ENCODE peak calls at places on chromosomes 7 and 10, in six cellular contexts. G, J, N, F, Y and E are unnamed samples.

GRCh38 chr10:69801094-69801433 is 642 bp upstream of the COL13A1 start:
- DNase-seq in N (peak; percentile 46), F (peak; percentile 80), G (peak; percentile 56), J (peak; percentile 45), Y (no peak), E (peak; percentile 52)

GRCh38 chr7:117993377-117994003 is 120.2 kb upstream of the CTTNBP2 start:
- DNase-seq in G (peak; percentile 14), Y (no peak), J (peak; percentile 7), F (peak; percentile 59), N (peak; percentile 8), E (peak; percentile 28)

GRCh38 chr10:32271617-32272016 is 75.3 kb downstream of the EPC1 start:
- DNase-seq in N (no peak), F (no peak), J (peak; percentile 26), Y (no peak), G (peak; percentile 35), E (no peak)

GRCh38 chr10:13019280-13019679 is 17.8 kb upstream of the CCDC3 start:
- DNase-seq in N (no peak), F (no peak), G (no peak), Y (no peak), J (no peak), E (no peak)

GRCh38 chr7:28957064-28957821 is 887 bp downstream of the TRIL start:
- DNase-seq in N (peak; percentile 29), Y (peak; percentile 25), F (peak; percentile 36), G (no peak), J (peak; percentile 30), E (no peak)

GRCh38 chr10:29328988-29329387 is 40.1 kb downstream of the LYZL1 start:
- DNase-seq in F (no peak), Y (peak; percentile 30), G (peak; percentile 81), J (peak; percentile 34), N (no peak), E (peak; percentile 21)

GRCh38 chr7:33494473-33494872 is 365.1 kb downstream of the BBS9 start:
- DNase-seq in G (no peak), N (no peak), J (peak; percentile 35), F (no peak), Y (no peak), E (no peak)

GRCh38 chr10:115706482-115707076 is 566.4 kb downstream of the GFRA1 start:
- DNase-seq in Y (no peak), J (peak; percentile 76), N (peak; percentile 5), G (peak; percentile 44), F (peak; percentile 23), E (peak; percentile 34)

GRCh38 chr7:150971242-150972048 is 6.7 kb downstream of the KCNH2 start:
- DNase-seq in G (no peak), N (peak; percentile 24), J (no peak), Y (peak; percentile 66), F (no peak), E (no peak)

GRCh38 chr7:158587425-158588084 is at the start of gene PTPRN2:
- DNase-seq in N (peak; percentile 61), G (peak; percentile 39), F (peak; percentile 92), J (peak; percentile 89), Y (peak; percentile 55), E (peak; percentile 54)

GRCh38 chr10:86971146-86971991 is 3.1 kb downstream of the ADIRF start:
- DNase-seq in F (peak; percentile 95), N (peak; percentile 90), Y (peak; percentile 98), J (peak; percentile 95), G (peak; percentile 85), E (peak; percentile 86)

GRCh38 chr7:93877742-93878141 is 12.8 kb downstream of the TFPI2 start:
- DNase-seq in N (no peak), F (no peak), J (no peak), Y (no peak), G (peak; percentile 13), E (peak; percentile 47)

GRCh38 chr10:4353059-4353655 is 472.9 kb upstream of the AKR1E2 start:
- DNase-seq in Y (no peak), J (no peak), F (peak; percentile 18), N (no peak), G (peak; percentile 75), E (peak; percentile 45)

GRCh38 chr10:35336921-35337741 is 822 bp downstream of the CCNY start:
- DNase-seq in J (peak; percentile 65), N (peak; percentile 22), F (peak; percentile 55), G (no peak), Y (peak; percentile 30), E (no peak)

GRCh38 chr10:110414563-110415309 is 83.0 kb upstream of the DUSP5 start:
- DNase-seq in G (no peak), Y (no peak), N (peak; percentile 68), J (no peak), F (no peak), E (no peak)

GRCh38 chr7:139650429-139651100 is 127.1 kb downstream of the CLEC2L start:
- DNase-seq in G (no peak), J (no peak), Y (no peak), F (no peak), N (no peak), E (no peak)

GRCh38 chr7:133886081-133886480 is 241.1 kb upstream of the LRGUK start:
- DNase-seq in G (no peak), J (no peak), Y (no peak), N (no peak), F (no peak), E (no peak)

GRCh38 chr10:24642921-24643678 is 80.6 kb downstream of the ARHGAP21 start:
- DNase-seq in G (peak; percentile 94), N (peak; percentile 82), Y (no peak), F (peak; percentile 73), J (peak; percentile 92), E (peak; percentile 86)

GRCh38 chr10:126569513-126570447 is 100.7 kb downstream of the C10orf90 start:
- DNase-seq in G (peak; percentile 90), F (peak; percentile 19), J (peak; percentile 85), N (no peak), Y (no peak), E (peak; percentile 65)

GRCh38 chr7:95246935-95247370 is 77.4 kb downstream of the PON1 start:
- DNase-seq in Y (peak; percentile 23), J (peak; percentile 85), G (peak; percentile 83), F (peak; percentile 86), N (peak; percentile 79), E (peak; percentile 75)

GRCh38 chr7:101169110-101169837 is 3.9 kb upstream of the VGF start:
- DNase-seq in N (no peak), G (no peak), F (no peak), Y (no peak), J (no peak), E (no peak)

GRCh38 chr7:537911-538634 is 18.4 kb upstream of the PDGFA start:
- DNase-seq in F (peak; percentile 95), J (peak; percentile 80), G (peak; percentile 88), Y (no peak), N (peak; percentile 98), E (peak; percentile 93)

GRCh38 chr10:32149257-32149955 is 93.2 kb upstream of the KIF5B start:
- DNase-seq in G (peak; percentile 99), Y (peak; percentile 76), F (no peak), J (peak; percentile 91), N (no peak), E (peak; percentile 89)

GRCh38 chr10:69633673-69634635 is 3.9 kb downstream of the FAM241B start:
- DNase-seq in Y (peak; percentile 2), N (no peak), F (no peak), J (no peak), G (no peak), E (no peak)

GRCh38 chr7:101159696-101160674 is 5.4 kb downstream of the VGF start:
- DNase-seq in N (no peak), Y (no peak), J (no peak), F (no peak), G (no peak), E (no peak)

DNA sequence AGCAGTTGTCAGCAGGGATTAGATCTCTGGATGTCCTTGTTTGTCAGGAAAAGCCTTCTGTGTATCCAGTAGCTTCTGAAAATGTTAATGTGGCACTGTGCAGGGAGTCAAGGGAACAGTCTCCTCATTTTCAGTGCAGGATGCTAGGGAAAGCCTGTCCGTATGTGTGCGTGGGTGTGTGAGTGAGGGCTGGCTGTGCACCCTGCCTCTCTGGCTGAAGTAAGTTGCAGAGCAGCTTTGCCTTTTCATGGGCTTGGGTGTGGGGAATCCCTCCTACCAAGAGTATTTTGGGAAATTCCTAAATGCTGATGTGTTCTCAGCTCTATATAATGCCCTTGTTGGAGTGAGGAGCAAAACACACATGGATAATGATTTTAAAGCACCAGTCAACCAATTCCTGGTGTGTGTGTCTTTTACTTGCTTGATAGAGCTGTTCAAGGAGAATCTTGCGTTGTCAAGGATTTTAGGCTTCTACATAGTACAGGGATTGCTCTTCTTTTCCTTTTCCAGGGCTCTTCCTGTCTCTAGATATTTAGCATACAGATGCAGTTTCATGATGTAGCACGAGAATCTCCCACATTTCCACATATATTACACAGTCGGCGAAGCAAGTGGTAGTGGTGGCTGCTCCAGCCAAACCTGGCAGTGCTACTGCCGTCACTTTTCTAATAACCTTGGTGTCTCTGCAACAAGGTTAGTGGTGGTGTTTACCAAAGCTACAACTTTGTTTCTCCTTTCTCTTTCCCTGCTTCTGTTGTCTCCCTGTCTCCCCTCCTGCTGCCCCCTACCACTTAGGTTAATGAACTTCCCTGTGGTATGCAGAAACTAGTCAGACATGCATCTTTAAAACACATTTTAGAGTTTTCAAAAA is 92.8 kb downstream of the MCU start:
- DNase-seq in Y (peak; percentile 69), G (peak; percentile 96), J (peak; percentile 88), N (no peak), F (peak; percentile 51), E (peak; percentile 75)
- H3K4me3 ChIP-seq in Y (no peak overlapping the region), G (peak overlapping the region; percentile 38), J (peak overlapping the region; percentile 40), N (no peak overlapping the region), F (no peak overlapping the region), E (no peak overlapping the region)

DNA sequence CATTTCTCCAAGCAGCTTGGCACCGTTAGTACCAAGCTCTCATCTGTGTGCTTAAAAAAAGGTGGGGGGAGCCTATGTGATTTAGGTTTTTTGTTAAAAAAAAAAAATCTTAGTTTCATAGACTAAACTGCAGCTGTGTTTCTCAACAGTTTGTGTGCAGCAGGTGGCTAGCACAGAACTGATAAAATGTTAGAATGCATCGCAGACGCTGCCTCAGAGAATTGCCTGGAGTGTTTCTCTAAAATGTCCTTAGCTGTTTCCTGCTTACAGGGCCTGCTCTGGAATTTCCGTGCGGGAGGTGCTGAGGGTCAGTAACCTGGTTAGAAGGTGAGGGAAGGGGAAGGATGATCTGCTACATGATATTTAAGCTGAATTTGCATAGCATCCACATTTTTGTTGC is 268.9 kb downstream of the PLXDC2 start:
- DNase-seq in Y (no peak), N (no peak), F (no peak), G (no peak), J (no peak), E (no peak)
- H3K4me3 ChIP-seq in Y (no peak overlapping the region), N (no peak overlapping the region), F (no peak overlapping the region), G (no peak overlapping the region), J (no peak overlapping the region), E (no peak overlapping the region)

DNA sequence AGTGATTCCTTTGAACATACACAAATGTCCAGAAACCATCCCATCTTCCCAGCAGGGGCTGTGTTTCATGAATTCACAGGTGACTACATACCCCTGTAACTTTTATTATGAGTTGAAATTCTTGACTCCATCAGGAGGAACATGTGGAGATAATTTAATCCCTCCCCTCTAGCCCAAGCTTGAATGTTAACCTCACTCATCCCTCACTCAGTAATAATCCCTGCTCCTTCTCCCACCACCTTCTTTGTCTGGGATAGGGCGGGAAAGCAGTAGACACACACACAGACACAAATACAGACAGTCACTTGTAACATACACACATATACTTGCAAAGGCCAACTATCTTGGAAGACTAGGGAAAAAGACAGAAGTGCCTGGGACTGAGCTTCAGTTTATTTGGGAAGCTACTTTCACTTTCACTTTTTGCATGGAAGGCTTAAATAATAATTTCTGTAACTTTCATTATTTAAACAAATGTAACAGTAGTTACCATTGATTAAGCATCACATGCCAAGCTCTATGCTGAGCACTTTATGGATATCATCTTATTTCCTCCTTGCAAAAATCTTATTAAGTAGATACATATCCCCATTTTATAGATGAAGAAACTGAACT is 7.3 kb downstream of the AASS start:
- DNase-seq in F (no peak), N (peak; percentile 38), Y (no peak), J (peak; percentile 53), G (peak; percentile 39), E (peak; percentile 67)
- H3K4me3 ChIP-seq in F (no peak overlapping the region), N (no peak overlapping the region), Y (peak overlapping the region; percentile 27), J (peak overlapping the region; percentile 70), G (peak overlapping the region; percentile 59), E (peak overlapping the region; percentile 54)

GRCh38 chr7:131040467-131040932 is 287.2 kb upstream of the MKLN1 start:
- DNase-seq in J (peak; percentile 87), N (peak; percentile 80), F (peak; percentile 79), Y (peak; percentile 41), G (peak; percentile 84), E (peak; percentile 79)
- H3K4me3 ChIP-seq in J (no peak overlapping the region), N (no peak overlapping the region), F (no peak overlapping the region), Y (no peak overlapping the region), G (no peak overlapping the region), E (no peak overlapping the region)